ENCODE peak calls at places on chromosome 15, in four cellular contexts. I, C, U and X are unnamed samples.

GRCh38 chr15:88894819-88895767 is at the start of gene HAPLN3:
- DNase-seq in U (no peak), I (peak), C (peak), X (peak)

GRCh38 chr15:69160976-69161877 is 792 bp downstream of the GLCE start:
- DNase-seq in U (no peak), I (peak), C (peak), X (peak)

GRCh38 chr15:92020765-92021164 is 167.3 kb downstream of the SLCO3A1 start:
- DNase-seq in I (peak), C (no peak), U (no peak), X (peak)

GRCh38 chr15:100120111-100120510 is 221.7 kb downstream of the ADAMTS17 start:
- DNase-seq in C (no peak), I (no peak), U (no peak), X (no peak)

GRCh38 chr15:93913310-93913709 is 318.1 kb upstream of the MCTP2 start:
- DNase-seq in I (no peak), C (no peak), U (no peak), X (no peak)

GRCh38 chr15:95304116-95304873 is 1026.2 kb upstream of the NR2F2 start:
- DNase-seq in U (no peak), I (peak), C (no peak), X (peak)

GRCh38 chr15:29141206-29141907 is 128.3 kb downstream of the NSMCE3 start:
- DNase-seq in I (no peak), C (no peak), U (peak), X (no peak)

GRCh38 chr15:60582370-60583036 is 103.6 kb upstream of the ICE2 start:
- DNase-seq in I (no peak), C (no peak), U (no peak), X (no peak)

GRCh38 chr15:83889995-83890394 is 236.1 kb downstream of the ADAMTSL3 start:
- DNase-seq in U (no peak), I (no peak), C (no peak), X (no peak)

GRCh38 chr15:39584662-39585393 is 3.9 kb downstream of the THBS1 start:
- DNase-seq in I (no peak), U (no peak), C (no peak), X (no peak)

GRCh38 chr15:77907824-77908751 is 169.4 kb downstream of the TBC1D2B start:
- DNase-seq in U (peak), C (no peak), I (no peak), X (peak)

GRCh38 chr15:43648649-43649429 is at the start of gene CATSPER2:
- DNase-seq in C (no peak), I (no peak), U (no peak), X (no peak)

GRCh38 chr15:46961795-46962194 is 755.5 kb upstream of the SEMA6D start:
- DNase-seq in U (no peak), C (no peak), I (no peak), X (no peak)

GRCh38 chr15:69543681-69544080 is 91.1 kb downstream of the RPLP1 start:
- DNase-seq in I (no peak), C (no peak), U (no peak), X (no peak)

GRCh38 chr15:77226652-77227051 is 155.7 kb upstream of the TSPAN3 start:
- DNase-seq in I (no peak), C (no peak), U (no peak), X (no peak)